ENCODE peak calls at places on chromosomes 12 and 14, in four cellular contexts. W, K, C and Z are unnamed samples. For H3K4me1, the result is how much of the 10 kb centered on the place peaks cover.

GRCh38 chr14:73269729-73270651 is 32.7 kb downstream of the PAPLN start:
- DNase-seq in W (peak), K (no peak), C (peak), Z (peak)

GRCh38 chr14:61486930-61487495 is 165.6 kb downstream of the PRKCH start:
- DNase-seq in W (no peak), K (no peak), C (no peak), Z (no peak)

GRCh38 chr12:103558879-103559278 is 28.2 kb upstream of the STAB2 start:
- DNase-seq in W (no peak), K (no peak), C (no peak), Z (no peak)

GRCh38 chr12:107564946-107565345 is 120.7 kb upstream of the PWP1 start:
- DNase-seq in W (no peak), K (no peak), C (no peak), Z (peak)

GRCh38 chr12:47361389-47362031 is 281.8 kb upstream of the AMIGO2 start:
- DNase-seq in W (no peak), K (no peak), C (peak), Z (no peak)

GRCh38 chr12:38477341-38478090 is 160.9 kb downstream of the ALG10B start:
- DNase-seq in W (no peak), K (no peak), C (no peak), Z (no peak)

GRCh38 chr14:104792101-104792884 is 3.3 kb downstream of the AKT1 start:
- DNase-seq in W (no peak), K (no peak), C (no peak), Z (peak)

GRCh38 chr12:6935551-6936377 is 7.9 kb upstream of the RNU7-1 start:
- DNase-seq in W (peak), K (no peak), C (peak), Z (no peak)

GRCh38 chr12:93954160-93955112 is 193.9 kb upstream of the PLXNC1 start:
- DNase-seq in W (no peak), K (peak), C (peak), Z (no peak)

GRCh38 chr12:51922762-51923505 is 15.6 kb downstream of the ACVRL1 start:
- DNase-seq in W (no peak), K (peak), C (no peak), Z (peak)

GRCh38 chr12:25959069-25959961 is 833 bp downstream of the RASSF8 start:
- DNase-seq in W (peak), K (peak), C (peak), Z (peak)

GRCh38 chr12:24380122-24380521 is 430.7 kb upstream of the SOX5 start:
- DNase-seq in W (no peak), K (no peak), C (no peak), Z (no peak)

GRCh38 chr12:12837025-12837872 is 24.1 kb downstream of the DDX47 start:
- DNase-seq in W (peak), K (no peak), C (peak), Z (peak)

GRCh38 chr12:6041891-6042290 is 82.6 kb downstream of the VWF start:
- DNase-seq in W (no peak), K (no peak), C (no peak), Z (no peak)

GRCh38 chr14:68509188-68509953 is 283.5 kb downstream of the ZFP36L1 start:
- DNase-seq in W (no peak), K (no peak), C (no peak), Z (no peak)

GRCh38 chr12:114729731-114730130 is 45.8 kb upstream of the TBX3 start:
- DNase-seq in W (no peak), K (no peak), C (no peak), Z (no peak)

GRCh38 chr14:85088231-85088630 is 441.7 kb upstream of the FLRT2 start:
- DNase-seq in W (no peak), K (peak), C (no peak), Z (no peak)

GRCh38 chr12:71312767-71313375 is 126.7 kb upstream of the LGR5 start:
- DNase-seq in W (no peak), K (no peak), C (no peak), Z (no peak)

GRCh38 chr12:123949118-123949774 is 23.4 kb downstream of the CCDC92 start:
- DNase-seq in W (peak), K (no peak), C (no peak), Z (no peak)

GRCh38 chr12:121003650-121004049 is 12.6 kb downstream of the C12orf43 start:
- DNase-seq in W (no peak), K (no peak), C (no peak), Z (no peak)
- TF ChIP-seq CTCF in W (no peak), K (no peak), C (no peak), Z (no peak)

GRCh38 chr12:91111366-91112321 is at the start of gene LUM:
- DNase-seq in W (no peak), K (peak), C (peak), Z (peak)
- H3K4me3 ChIP-seq in W (peak), K (peak), C (peak), Z (no peak)

GRCh38 chr14:35807131-35807961 is 1.7 kb downstream of the RALGAPA1 start:
- DNase-seq in W (no peak), K (no peak), C (no peak), Z (no peak)
- H3K4me1 ChIP-seq in W (under half), K (under half), C (under half), Z (under half)

GRCh38 chr12:89134213-89134770 is 218.0 kb downstream of the DUSP6 start:
- DNase-seq in W (no peak), K (no peak), C (no peak), Z (no peak)

GRCh38 chr12:89140141-89140540 is 212.2 kb downstream of the DUSP6 start:
- DNase-seq in W (no peak), K (no peak), C (no peak), Z (no peak)

GRCh38 chr12:89140580-89141236 is 211.6 kb downstream of the DUSP6 start:
- DNase-seq in W (no peak), K (no peak), C (no peak), Z (no peak)

GRCh38 chr12:89135976-89136634 is 216.2 kb downstream of the DUSP6 start:
- DNase-seq in W (no peak), K (no peak), C (no peak), Z (no peak)

DNA sequence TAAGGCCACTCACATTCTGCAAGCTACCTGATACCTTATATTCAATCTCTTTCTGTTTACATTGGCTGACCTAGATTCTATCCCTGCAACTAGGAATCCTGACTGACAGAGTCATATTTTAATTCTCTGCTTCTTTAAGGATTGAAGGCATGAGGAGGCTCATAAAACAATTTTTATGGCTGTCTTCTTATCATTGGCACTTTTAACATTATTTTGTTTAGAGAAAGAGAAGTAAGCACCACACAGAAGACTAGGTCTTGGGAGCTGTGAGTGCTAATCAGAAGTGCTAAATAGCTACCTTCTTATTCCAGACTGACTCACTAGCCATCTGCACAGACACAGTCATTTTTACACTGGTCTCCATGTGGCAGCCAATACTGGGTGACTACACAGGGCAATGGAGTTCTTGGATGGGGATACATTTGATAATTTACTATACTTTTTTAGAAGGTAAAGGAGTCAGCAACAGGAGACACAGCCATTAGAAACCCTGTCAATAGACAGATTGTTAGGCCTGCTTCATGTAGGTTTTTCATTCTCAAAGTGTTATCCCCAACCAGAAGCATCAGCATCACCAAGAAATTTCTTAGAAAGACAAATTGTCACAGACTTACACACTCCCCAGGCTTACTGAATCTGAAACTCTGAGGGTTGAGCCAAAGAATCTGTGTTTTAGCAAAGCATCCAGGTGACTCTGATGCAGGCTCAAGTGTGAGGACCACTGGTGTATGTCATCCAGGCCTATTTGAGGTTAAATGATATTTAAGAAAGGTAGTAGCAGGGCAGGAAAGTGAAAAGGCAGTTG is 214.1 kb downstream of the DUSP6 start:
- DNase-seq in W (no peak), K (no peak), C (no peak), Z (no peak)
- TF ChIP-seq CTCF in W (no peak), K (no peak), C (no peak), Z (no peak)

GRCh38 chr14:98890556-98891340 is 381.2 kb downstream of the BCL11B start:
- DNase-seq in W (no peak), K (no peak), C (peak), Z (peak)

GRCh38 chr14:98888281-98888680 is 383.7 kb downstream of the BCL11B start:
- DNase-seq in W (no peak), K (no peak), C (no peak), Z (no peak)

GRCh38 chr14:98886982-98887381 is 385.0 kb downstream of the BCL11B start:
- DNase-seq in W (no peak), K (no peak), C (no peak), Z (peak)

GRCh38 chr14:98889107-98889835 is 382.7 kb downstream of the BCL11B start:
- DNase-seq in W (no peak), K (no peak), C (no peak), Z (no peak)

DNA sequence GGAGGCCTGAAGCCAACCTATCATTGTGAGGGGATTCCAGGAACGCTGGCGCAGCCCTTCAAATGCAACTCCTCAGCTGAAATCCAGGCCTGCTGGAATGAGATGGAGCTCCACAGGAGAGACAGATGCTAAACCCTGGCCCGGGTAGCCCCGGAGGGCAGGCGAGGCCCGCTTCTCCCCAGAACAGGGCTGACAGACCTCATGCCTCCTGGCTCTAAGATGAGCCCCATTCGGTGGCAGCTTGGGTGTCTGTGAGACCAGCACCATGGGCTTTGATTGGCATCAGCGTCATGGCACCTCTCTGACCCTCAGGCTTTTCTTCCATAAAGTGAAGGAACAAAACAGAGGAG is 382.2 kb downstream of the BCL11B start:
- DNase-seq in W (no peak), K (no peak), C (no peak), Z (no peak)
- H3K4me3 ChIP-seq in W (no peak), K (no peak), C (no peak), Z (no peak)